ENCODE peak calls at places on chromosome 21, in five cellular contexts. One of them, this sample, is unnamed.

GRCh38 chr21:45224189-45224938 is 63.3 kb downstream of the POFUT2 start:
- DNase-seq in GM23338: no peak
- DNase-seq in GM06990: no peak
- DNase-seq in nucleus accumbens: no peak
- DNase-seq in ELF-1: no peak
- DNase-seq in this sample: no peak

GRCh38 chr21:25171438-25171837 is 435.8 kb downstream of the MRPL39 start:
- DNase-seq in GM06990: no peak
- DNase-seq in ELF-1: no peak
- DNase-seq in GM23338: no peak
- DNase-seq in nucleus accumbens: no peak
- DNase-seq in this sample: no peak

GRCh38 chr21:42153746-42154145 is 65.2 kb upstream of the ABCG1 start:
- DNase-seq in GM23338: no peak
- DNase-seq in ELF-1: no peak
- DNase-seq in nucleus accumbens: no peak
- DNase-seq in GM06990: no peak
- DNase-seq in this sample: no peak

GRCh38 chr21:41958886-41959563 is 5.2 kb upstream of the C2CD2 start:
- DNase-seq in nucleus accumbens: no peak
- DNase-seq in GM23338: no peak
- DNase-seq in ELF-1: no peak
- DNase-seq in GM06990: no peak
- DNase-seq in this sample: no peak

GRCh38 chr21:41671859-41672542 is 94.9 kb downstream of the RIPK4 start:
- DNase-seq in ELF-1: no peak
- DNase-seq in nucleus accumbens: no peak
- DNase-seq in GM06990: no peak
- DNase-seq in GM23338: no peak
- DNase-seq in this sample: no peak

GRCh38 chr21:45555251-45555556 is 13.0 kb upstream of the SLC19A1 start:
- DNase-seq in GM23338: no peak
- DNase-seq in nucleus accumbens: no peak
- DNase-seq in ELF-1: no peak
- DNase-seq in GM06990: no peak
- DNase-seq in this sample: no peak

GRCh38 chr21:46304955-46305354 is 18.7 kb downstream of the C21orf58 start:
- DNase-seq in GM23338: no peak
- DNase-seq in nucleus accumbens: peak; percentile 45
- DNase-seq in GM06990: no peak
- DNase-seq in ELF-1: no peak
- DNase-seq in this sample: no peak

GRCh38 chr21:41170442-41170841 is 2.5 kb downstream of the BACE2 start:
- DNase-seq in GM06990: no peak
- DNase-seq in GM23338: peak; percentile 74
- DNase-seq in nucleus accumbens: no peak
- DNase-seq in ELF-1: no peak
- DNase-seq in this sample: no peak

GRCh38 chr21:46181953-46182547 is 2.2 kb downstream of the SPATC1L start:
- DNase-seq in nucleus accumbens: no peak
- DNase-seq in GM23338: no peak
- DNase-seq in ELF-1: no peak
- DNase-seq in GM06990: no peak
- DNase-seq in this sample: no peak

GRCh38 chr21:25361097-25361496 is 246.2 kb downstream of the MRPL39 start:
- DNase-seq in GM23338: no peak
- DNase-seq in GM06990: no peak
- DNase-seq in ELF-1: no peak
- DNase-seq in nucleus accumbens: no peak
- DNase-seq in this sample: no peak

GRCh38 chr21:34670220-34670961 is 1.6 kb downstream of the CLIC6 start:
- DNase-seq in GM06990: peak; percentile 64
- DNase-seq in nucleus accumbens: no peak
- DNase-seq in ELF-1: peak; percentile 47
- DNase-seq in GM23338: peak; percentile 70
- DNase-seq in this sample: no peak

GRCh38 chr21:45588086-45588825 is 46.0 kb upstream of the SLC19A1 start:
- DNase-seq in nucleus accumbens: no peak
- DNase-seq in GM23338: no peak
- DNase-seq in GM06990: no peak
- DNase-seq in ELF-1: no peak
- DNase-seq in this sample: no peak

GRCh38 chr21:46376856-46377453 is 53.0 kb downstream of the PCNT start:
- DNase-seq in nucleus accumbens: no peak
- DNase-seq in GM23338: no peak
- DNase-seq in GM06990: no peak
- DNase-seq in ELF-1: no peak
- DNase-seq in this sample: no peak

GRCh38 chr21:44706706-44707615 is 4.4 kb downstream of the TSPEAR start:
- DNase-seq in nucleus accumbens: no peak
- DNase-seq in GM06990: no peak
- DNase-seq in GM23338: peak; percentile 52
- DNase-seq in ELF-1: no peak
- DNase-seq in this sample: no peak

GRCh38 chr21:35853321-35853922 is 206.9 kb downstream of the SETD4 start:
- DNase-seq in nucleus accumbens: no peak
- DNase-seq in GM23338: no peak
- DNase-seq in GM06990: no peak
- DNase-seq in ELF-1: no peak
- DNase-seq in this sample: no peak

GRCh38 chr21:42056468-42056867 is 14.6 kb upstream of the UMODL1 start:
- DNase-seq in GM06990: no peak
- DNase-seq in ELF-1: no peak
- DNase-seq in GM23338: no peak
- DNase-seq in nucleus accumbens: no peak
- DNase-seq in this sample: no peak

GRCh38 chr21:33977721-33978369 is 62.2 kb upstream of the ATP5PO start:
- DNase-seq in GM06990: no peak
- DNase-seq in ELF-1: no peak
- DNase-seq in GM23338: no peak
- DNase-seq in nucleus accumbens: no peak
- DNase-seq in this sample: no peak

GRCh38 chr21:38824124-38824822 is 18.5 kb downstream of the ETS2 start:
- DNase-seq in GM23338: no peak
- DNase-seq in GM06990: no peak
- DNase-seq in nucleus accumbens: no peak
- DNase-seq in ELF-1: no peak
- DNase-seq in this sample: no peak

This sample was measured in amygdala.